ENCODE peak calls at places on chromosomes 2 and 18, in five cellular contexts. J is aorta, O is fibroblast of the aortic adventitia, C is kidney tubule cell, V is sigmoid colon. Y is an unnamed sample.

GRCh38 chr2:40434638-40435296 is 17.1 kb downstream of the SLC8A1 start:
- DNase-seq in J (peak; percentile 80), V (no peak), C (peak; percentile 99), O (peak; percentile 98), Y (peak; percentile 100)

GRCh38 chr2:156537147-156537546 is 101.0 kb downstream of the GPD2 start:
- DNase-seq in J (no peak), C (peak; percentile 48), O (peak; percentile 72), V (no peak), Y (peak; percentile 56)

GRCh38 chr18:74505776-74506175 is 9.6 kb downstream of the CNDP2 start:
- DNase-seq in J (no peak), O (no peak), V (peak; percentile 52), C (no peak), Y (no peak)

GRCh38 chr18:12791631-12792030 is 88.8 kb downstream of the PSMG2 start:
- DNase-seq in C (no peak), V (no peak), O (no peak), J (no peak), Y (no peak)

GRCh38 chr2:225270861-225271260 is 128.6 kb upstream of the NYAP2 start:
- DNase-seq in C (peak; percentile 88), J (no peak), V (no peak), O (peak; percentile 46), Y (peak; percentile 84)

GRCh38 chr2:106020821-106021316 is 173.2 kb downstream of the UXS1 start:
- DNase-seq in J (no peak), O (peak; percentile 17), V (no peak), C (no peak), Y (no peak)

GRCh38 chr2:225399509-225399908 is at the start of gene NYAP2:
- DNase-seq in C (no peak), V (no peak), J (no peak), O (no peak), Y (no peak)

GRCh38 chr2:156110890-156111289 is 221.6 kb downstream of the NR4A2 start:
- DNase-seq in J (no peak), O (no peak), C (no peak), V (no peak), Y (peak; percentile 8)

GRCh38 chr18:63725682-63726480 is 23.1 kb downstream of the SERPINB11 start:
- DNase-seq in O (no peak), J (no peak), V (no peak), C (no peak), Y (peak; percentile 42)

GRCh38 chr2:10817413-10817812 is 4.8 kb upstream of the PDIA6 start:
- DNase-seq in O (no peak), C (no peak), V (peak; percentile 45), J (no peak), Y (no peak)

GRCh38 chr2:176174382-176174834 is 14.1 kb upstream of the HOXD1 start:
- DNase-seq in C (peak; percentile 70), V (no peak), O (no peak), J (no peak), Y (peak; percentile 78)

GRCh38 chr2:143284087-143284675 is 155.0 kb downstream of the ARHGAP15 start:
- DNase-seq in J (no peak), O (peak; percentile 49), C (peak; percentile 56), V (no peak), Y (peak; percentile 38)

GRCh38 chr2:239266436-239266770 is 134.4 kb downstream of the HDAC4 start:
- DNase-seq in O (no peak), C (no peak), V (no peak), J (no peak), Y (no peak)

GRCh38 chr2:165469417-165469816 is at the start of gene CSRNP3:
- DNase-seq in C (peak; percentile 91), O (peak; percentile 81), V (peak; percentile 84), J (no peak), Y (peak; percentile 93)

GRCh38 chr18:24514439-24514838 is 54.0 kb downstream of the HRH4 start:
- DNase-seq in C (peak; percentile 87), V (no peak), O (peak; percentile 38), J (no peak), Y (peak; percentile 55)

GRCh38 chr2:121360566-121361300 is 75.7 kb upstream of the TFCP2L1 start:
- DNase-seq in O (peak; percentile 94), V (no peak), J (peak; percentile 89), C (peak; percentile 85), Y (peak; percentile 82)

GRCh38 chr18:36578871-36579270 is 249.9 kb downstream of the TPGS2 start:
- DNase-seq in V (no peak), J (no peak), O (peak; percentile 58), C (no peak), Y (no peak)

GRCh38 chr18:29883114-29883513 is 1159.4 kb downstream of the DSC3 start:
- DNase-seq in V (no peak), C (no peak), J (no peak), O (no peak), Y (no peak)

GRCh38 chr2:56680971-56681631 is 497.3 kb downstream of the CCDC85A start:
- DNase-seq in C (peak; percentile 32), V (no peak), J (no peak), O (peak; percentile 76), Y (peak; percentile 1)

GRCh38 chr2:19300961-19301360 is 57.5 kb downstream of the OSR1 start:
- DNase-seq in V (no peak), C (no peak), J (no peak), O (no peak), Y (no peak)

GRCh38 chr2:9170458-9171130 is 36.0 kb upstream of the ASAP2 start:
- DNase-seq in O (no peak), V (no peak), C (peak; percentile 47), J (no peak), Y (peak; percentile 29)

GRCh38 chr2:197179744-197180498 is 130.7 kb downstream of the ANKRD44 start:
- DNase-seq in C (peak; percentile 31), V (peak; percentile 70), J (peak; percentile 76), O (peak; percentile 90), Y (no peak)

GRCh38 chr2:105748564-105748963 is 3.9 kb downstream of the NCK2 start:
- DNase-seq in O (no peak), V (no peak), C (no peak), J (no peak), Y (no peak)

GRCh38 chr2:127636248-127637235 is 9.4 kb upstream of the GPR17 start:
- DNase-seq in V (no peak), O (no peak), J (no peak), C (no peak), Y (no peak)

GRCh38 chr18:54187372-54187771 is 37.1 kb downstream of the MBD2 start:
- DNase-seq in V (no peak), C (no peak), O (no peak), J (no peak), Y (no peak)

GRCh38 chr2:23626701-23627181 is 241.8 kb downstream of the KLHL29 start:
- DNase-seq in C (no peak), O (no peak), J (peak; percentile 67), V (no peak), Y (no peak)

GRCh38 chr2:226548706-226549105 is 250.9 kb downstream of the IRS1 start:
- DNase-seq in O (peak; percentile 43), C (no peak), V (no peak), J (no peak), Y (no peak)

GRCh38 chr18:74113711-74114110 is 33.9 kb downstream of the FBXO15 start:
- DNase-seq in O (no peak), C (no peak), V (no peak), J (no peak), Y (no peak)

GRCh38 chr2:137675584-137676327 is 288.5 kb upstream of the HNMT start:
- DNase-seq in V (no peak), O (no peak), J (no peak), C (no peak), Y (no peak)

GRCh38 chr2:119219873-119220272 is 3.8 kb upstream of the STEAP3 start:
- DNase-seq in J (no peak), V (no peak), O (peak; percentile 50), C (no peak), Y (no peak)

GRCh38 chr18:28736951-28737350 is 560.0 kb upstream of the CDH2 start:
- DNase-seq in C (no peak), J (no peak), V (no peak), O (no peak), Y (no peak)

GRCh38 chr2:23486676-23487075 is 101.7 kb downstream of the KLHL29 start:
- DNase-seq in J (peak; percentile 79), V (no peak), O (peak; percentile 27), C (peak; percentile 81), Y (peak; percentile 75)

GRCh38 chr2:82939211-82939610 is 1519.9 kb downstream of the SUCLG1 start:
- DNase-seq in C (no peak), O (no peak), V (no peak), J (no peak), Y (no peak)

GRCh38 chr2:165008916-165009315 is 53.6 kb upstream of the SLC38A11 start:
- DNase-seq in J (no peak), V (no peak), C (peak; percentile 99), O (no peak), Y (peak; percentile 100)

GRCh38 chr2:172639823-172640222 is 83.9 kb downstream of the PDK1 start:
- DNase-seq in O (peak; percentile 71), V (no peak), J (no peak), C (peak; percentile 15), Y (peak; percentile 68)

GRCh38 chr18:62713651-62714247 is 1.6 kb upstream of the PHLPP1 start:
- DNase-seq in C (no peak), O (no peak), V (no peak), J (no peak), Y (no peak)

GRCh38 chr2:104332733-104333132 is 521.2 kb upstream of the POU3F3 start:
- DNase-seq in V (no peak), O (no peak), C (peak; percentile 61), J (no peak), Y (peak; percentile 79)

Y was measured in renal cortical epithelial cell.